ENCODE peak calls at places on chromosomes 12 and 14, in seven cellular contexts. One of them, this sample, is unnamed.

GRCh38 chr12:29164477-29165163 is 15.5 kb downstream of the FAR2 start:
- DNase-seq in MCF 10A: peak
- DNase-seq in fibroblast of lung: peak
- DNase-seq in progenitor cell of endocrine pancreas: no peak
- DNase-seq in WERI-Rb-1: no peak
- DNase-seq in uterus: no peak
- DNase-seq in omental fat pad: no peak
- DNase-seq in this sample: no peak

GRCh38 chr12:24378548-24379011 is 429.1 kb upstream of the SOX5 start:
- DNase-seq in omental fat pad: no peak
- DNase-seq in MCF 10A: no peak
- DNase-seq in fibroblast of lung: peak
- DNase-seq in WERI-Rb-1: no peak
- DNase-seq in uterus: no peak
- DNase-seq in progenitor cell of endocrine pancreas: no peak
- DNase-seq in this sample: no peak

GRCh38 chr12:19965196-19966038 is 402.9 kb upstream of the PDE3A start:
- DNase-seq in fibroblast of lung: no peak
- DNase-seq in uterus: no peak
- DNase-seq in MCF 10A: no peak
- DNase-seq in WERI-Rb-1: no peak
- DNase-seq in progenitor cell of endocrine pancreas: no peak
- DNase-seq in omental fat pad: no peak
- DNase-seq in this sample: no peak

GRCh38 chr12:58247633-58248032 is 306.3 kb downstream of the ATP23 start:
- DNase-seq in MCF 10A: peak
- DNase-seq in WERI-Rb-1: peak
- DNase-seq in omental fat pad: no peak
- DNase-seq in uterus: no peak
- DNase-seq in fibroblast of lung: no peak
- DNase-seq in progenitor cell of endocrine pancreas: no peak
- DNase-seq in this sample: no peak

GRCh38 chr12:53999596-54000104 is 311 bp upstream of the HOXC9 start:
- DNase-seq in progenitor cell of endocrine pancreas: no peak
- DNase-seq in MCF 10A: peak
- DNase-seq in WERI-Rb-1: peak
- DNase-seq in omental fat pad: no peak
- DNase-seq in fibroblast of lung: peak
- DNase-seq in uterus: peak
- DNase-seq in this sample: peak

GRCh38 chr12:98894412-98895085 is 249.5 kb downstream of the APAF1 start:
- DNase-seq in fibroblast of lung: no peak
- DNase-seq in omental fat pad: no peak
- DNase-seq in progenitor cell of endocrine pancreas: peak
- DNase-seq in MCF 10A: no peak
- DNase-seq in uterus: no peak
- DNase-seq in WERI-Rb-1: peak
- DNase-seq in this sample: peak

GRCh38 chr12:68356060-68356748 is 24.0 kb upstream of the MDM1 start:
- DNase-seq in omental fat pad: no peak
- DNase-seq in MCF 10A: no peak
- DNase-seq in fibroblast of lung: no peak
- DNase-seq in WERI-Rb-1: no peak
- DNase-seq in uterus: no peak
- DNase-seq in progenitor cell of endocrine pancreas: no peak
- DNase-seq in this sample: no peak

GRCh38 chr12:72282721-72283120 is 10.6 kb downstream of the TRHDE start:
- DNase-seq in WERI-Rb-1: no peak
- DNase-seq in omental fat pad: no peak
- DNase-seq in progenitor cell of endocrine pancreas: no peak
- DNase-seq in MCF 10A: peak
- DNase-seq in uterus: no peak
- DNase-seq in fibroblast of lung: peak
- DNase-seq in this sample: no peak

GRCh38 chr12:52182456-52182855 is 9.4 kb downstream of the KRT80 start:
- DNase-seq in MCF 10A: no peak
- DNase-seq in WERI-Rb-1: no peak
- DNase-seq in uterus: no peak
- DNase-seq in omental fat pad: no peak
- DNase-seq in progenitor cell of endocrine pancreas: no peak
- DNase-seq in fibroblast of lung: no peak
- DNase-seq in this sample: no peak

GRCh38 chr12:26010293-26010821 is 51.9 kb downstream of the RASSF8 start:
- DNase-seq in progenitor cell of endocrine pancreas: no peak
- DNase-seq in MCF 10A: peak
- DNase-seq in fibroblast of lung: no peak
- DNase-seq in uterus: no peak
- DNase-seq in WERI-Rb-1: peak
- DNase-seq in omental fat pad: no peak
- DNase-seq in this sample: no peak

GRCh38 chr12:79558924-79559469 is 131.8 kb downstream of the PAWR start:
- DNase-seq in progenitor cell of endocrine pancreas: no peak
- DNase-seq in MCF 10A: no peak
- DNase-seq in fibroblast of lung: no peak
- DNase-seq in WERI-Rb-1: no peak
- DNase-seq in omental fat pad: no peak
- DNase-seq in uterus: no peak
- DNase-seq in this sample: no peak

GRCh38 chr12:86698581-86698980 is 442.4 kb upstream of the MGAT4C start:
- DNase-seq in uterus: no peak
- DNase-seq in fibroblast of lung: peak
- DNase-seq in omental fat pad: no peak
- DNase-seq in WERI-Rb-1: no peak
- DNase-seq in progenitor cell of endocrine pancreas: no peak
- DNase-seq in MCF 10A: no peak
- DNase-seq in this sample: no peak

GRCh38 chr14:68359862-68360552 is 432.9 kb downstream of the ZFP36L1 start:
- DNase-seq in MCF 10A: peak
- DNase-seq in omental fat pad: no peak
- DNase-seq in uterus: peak
- DNase-seq in progenitor cell of endocrine pancreas: no peak
- DNase-seq in WERI-Rb-1: no peak
- DNase-seq in fibroblast of lung: peak
- DNase-seq in this sample: no peak

GRCh38 chr12:30598889-30599288 is 96.8 kb downstream of the IPO8 start:
- DNase-seq in omental fat pad: no peak
- DNase-seq in uterus: no peak
- DNase-seq in MCF 10A: no peak
- DNase-seq in WERI-Rb-1: no peak
- DNase-seq in progenitor cell of endocrine pancreas: no peak
- DNase-seq in fibroblast of lung: no peak
- DNase-seq in this sample: no peak

GRCh38 chr12:9244894-9245293 is 36.7 kb upstream of the PZP start:
- DNase-seq in fibroblast of lung: no peak
- DNase-seq in uterus: no peak
- DNase-seq in WERI-Rb-1: no peak
- DNase-seq in progenitor cell of endocrine pancreas: no peak
- DNase-seq in omental fat pad: no peak
- DNase-seq in MCF 10A: peak
- DNase-seq in this sample: no peak

GRCh38 chr12:93676408-93677194 is 574 bp upstream of the CRADD start:
- DNase-seq in progenitor cell of endocrine pancreas: no peak
- DNase-seq in omental fat pad: no peak
- DNase-seq in WERI-Rb-1: no peak
- DNase-seq in MCF 10A: no peak
- DNase-seq in fibroblast of lung: no peak
- DNase-seq in uterus: no peak
- DNase-seq in this sample: no peak

GRCh38 chr14:72024043-72024407 is 91.8 kb downstream of the RGS6 start:
- DNase-seq in fibroblast of lung: no peak
- DNase-seq in WERI-Rb-1: peak
- DNase-seq in omental fat pad: no peak
- DNase-seq in uterus: no peak
- DNase-seq in MCF 10A: peak
- DNase-seq in progenitor cell of endocrine pancreas: no peak
- DNase-seq in this sample: no peak
- TF ChIP-seq CTCF in fibroblast of lung: peak
- TF ChIP-seq CTCF in WERI-Rb-1: peak
- TF ChIP-seq CTCF in omental fat pad: peak
- TF ChIP-seq CTCF in uterus: no peak
- TF ChIP-seq CTCF in MCF 10A: peak
- TF ChIP-seq CTCF in progenitor cell of endocrine pancreas: peak
- TF ChIP-seq CTCF in this sample: peak

GRCh38 chr14:79044894-79045624 is 874.9 kb downstream of the NRXN3 start:
- DNase-seq in uterus: peak
- DNase-seq in MCF 10A: peak
- DNase-seq in progenitor cell of endocrine pancreas: no peak
- DNase-seq in fibroblast of lung: peak
- DNase-seq in WERI-Rb-1: no peak
- DNase-seq in omental fat pad: no peak
- DNase-seq in this sample: no peak
- TF ChIP-seq CTCF in uterus: no peak
- TF ChIP-seq CTCF in MCF 10A: no peak
- TF ChIP-seq CTCF in progenitor cell of endocrine pancreas: no peak
- TF ChIP-seq CTCF in fibroblast of lung: no peak
- TF ChIP-seq CTCF in WERI-Rb-1: no peak
- TF ChIP-seq CTCF in omental fat pad: no peak
- TF ChIP-seq CTCF in this sample: no peak

DNA sequence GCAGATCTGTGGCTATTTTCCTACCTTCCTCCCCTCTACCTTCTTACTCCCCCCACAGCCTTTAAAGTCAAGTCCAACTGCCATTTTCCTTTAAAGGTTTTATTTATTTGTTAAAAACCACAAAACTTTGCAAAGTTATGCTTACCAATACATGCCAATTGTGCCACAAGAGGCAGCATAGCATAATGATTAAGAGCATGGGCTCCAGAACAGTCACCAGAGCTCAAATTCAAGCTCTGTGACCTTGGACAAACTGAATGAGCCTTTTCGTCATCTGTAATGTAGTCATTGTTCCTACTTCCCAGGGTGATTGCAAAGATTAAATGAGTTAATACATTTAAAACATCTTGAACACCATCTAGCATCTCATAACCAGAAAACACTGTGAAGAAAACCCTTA is 13.0 kb upstream of the FMNL3 start:
- DNase-seq in MCF 10A: no peak
- DNase-seq in uterus: no peak
- DNase-seq in fibroblast of lung: no peak
- DNase-seq in omental fat pad: no peak
- DNase-seq in progenitor cell of endocrine pancreas: no peak
- DNase-seq in WERI-Rb-1: no peak
- DNase-seq in this sample: no peak
- TF ChIP-seq CTCF in MCF 10A: no peak
- TF ChIP-seq CTCF in uterus: no peak
- TF ChIP-seq CTCF in fibroblast of lung: no peak
- TF ChIP-seq CTCF in omental fat pad: no peak
- TF ChIP-seq CTCF in progenitor cell of endocrine pancreas: no peak
- TF ChIP-seq CTCF in WERI-Rb-1: no peak
- TF ChIP-seq CTCF in this sample: peak

GRCh38 chr14:24146978-24147760 is at the start of gene RNF31:
- DNase-seq in fibroblast of lung: peak
- DNase-seq in MCF 10A: peak
- DNase-seq in uterus: peak
- DNase-seq in omental fat pad: peak
- DNase-seq in progenitor cell of endocrine pancreas: peak
- DNase-seq in WERI-Rb-1: peak
- DNase-seq in this sample: peak
- TF ChIP-seq CTCF in fibroblast of lung: no peak
- TF ChIP-seq CTCF in MCF 10A: no peak
- TF ChIP-seq CTCF in uterus: no peak
- TF ChIP-seq CTCF in omental fat pad: no peak
- TF ChIP-seq CTCF in progenitor cell of endocrine pancreas: no peak
- TF ChIP-seq CTCF in WERI-Rb-1: no peak
- TF ChIP-seq CTCF in this sample: no peak

GRCh38 chr12:77152623-77153193 is 87.3 kb upstream of the E2F7 start:
- DNase-seq in WERI-Rb-1: no peak
- DNase-seq in omental fat pad: no peak
- DNase-seq in MCF 10A: peak
- DNase-seq in fibroblast of lung: peak
- DNase-seq in uterus: no peak
- DNase-seq in progenitor cell of endocrine pancreas: no peak
- DNase-seq in this sample: no peak
- TF ChIP-seq CTCF in WERI-Rb-1: peak
- TF ChIP-seq CTCF in omental fat pad: no peak
- TF ChIP-seq CTCF in MCF 10A: peak
- TF ChIP-seq CTCF in fibroblast of lung: peak
- TF ChIP-seq CTCF in uterus: peak
- TF ChIP-seq CTCF in progenitor cell of endocrine pancreas: peak
- TF ChIP-seq CTCF in this sample: peak

DNA sequence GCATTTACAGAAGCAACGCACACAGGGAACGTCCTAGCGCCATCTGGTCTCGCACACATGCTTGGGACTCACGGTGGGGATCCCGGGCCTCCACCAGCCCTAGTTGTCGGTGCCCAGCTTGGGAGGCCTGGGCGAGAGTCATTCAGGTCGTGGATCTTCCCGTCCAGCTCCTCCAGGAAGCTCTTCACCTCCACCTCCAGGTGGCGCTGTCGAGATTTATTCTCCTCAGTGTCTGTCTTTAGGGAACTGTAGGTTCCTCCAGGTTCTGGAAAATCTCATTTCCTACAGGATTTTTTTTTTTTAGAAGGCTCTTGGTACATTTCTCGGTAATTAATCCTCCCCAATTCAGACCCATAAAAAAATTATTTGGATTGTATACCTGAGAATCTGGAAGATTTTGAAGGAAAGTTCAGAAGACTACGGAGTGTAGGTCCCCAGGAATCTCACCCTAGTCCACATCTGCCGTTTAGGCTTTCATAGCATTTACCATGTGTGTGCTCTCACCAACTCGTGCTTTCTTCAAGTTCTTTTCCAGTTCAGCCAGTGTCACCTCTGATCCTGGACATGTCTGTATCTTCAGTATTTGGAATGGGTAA is 910.0 kb downstream of the TMEM121 start:
- DNase-seq in WERI-Rb-1: peak
- DNase-seq in progenitor cell of endocrine pancreas: no peak
- DNase-seq in omental fat pad: no peak
- DNase-seq in MCF 10A: peak
- DNase-seq in fibroblast of lung: no peak
- DNase-seq in uterus: no peak
- DNase-seq in this sample: no peak
- TF ChIP-seq CTCF in WERI-Rb-1: peak
- TF ChIP-seq CTCF in progenitor cell of endocrine pancreas: no peak
- TF ChIP-seq CTCF in omental fat pad: no peak
- TF ChIP-seq CTCF in MCF 10A: peak
- TF ChIP-seq CTCF in fibroblast of lung: no peak
- TF ChIP-seq CTCF in uterus: no peak
- TF ChIP-seq CTCF in this sample: peak